ENCODE peak calls at places on chromosomes 1 and 21, in nine cellular contexts. O, A, C, U, J, F, S, I and W are unnamed samples.

GRCh38 chr1:226511296-226511695 is 37.3 kb upstream of the STUM start:
- DNase-seq in O (no peak), A (no peak), C (no peak), U (no peak), J (no peak), F (no peak), S (no peak), I (no peak), W (no peak)

GRCh38 chr1:30685796-30686165 is 37.6 kb downstream of the MATN1 start:
- DNase-seq in O (no peak), A (no peak), C (no peak), U (no peak), J (no peak), F (no peak), S (no peak), I (no peak), W (no peak)

GRCh38 chr1:91846007-91846620 is 39.8 kb downstream of the TGFBR3 start:
- DNase-seq in O (no peak), A (peak), C (no peak), U (no peak), J (no peak), F (no peak), S (peak), I (no peak), W (no peak)

GRCh38 chr1:22411589-22411988 is 40.1 kb upstream of the ZBTB40 start:
- DNase-seq in O (no peak), A (no peak), C (no peak), U (no peak), J (no peak), F (no peak), S (no peak), I (no peak), W (no peak)

GRCh38 chr1:66576645-66577044 is 42.7 kb downstream of the SGIP1 start:
- DNase-seq in O (no peak), A (peak), C (no peak), U (no peak), J (no peak), F (no peak), S (peak), I (peak), W (no peak)

GRCh38 chr21:20971296-20971921 is 26.8 kb upstream of the NCAM2 start:
- DNase-seq in O (no peak), A (peak), C (no peak), U (peak), J (peak), F (peak), S (peak), I (peak), W (no peak)

GRCh38 chr21:37546949-37547614 is 180.5 kb downstream of the DYRK1A start:
- DNase-seq in O (no peak), A (no peak), C (no peak), U (no peak), J (peak), F (no peak), S (no peak), I (no peak), W (no peak)

GRCh38 chr1:52423771-52424170 is 19.4 kb downstream of the PRPF38A start:
- DNase-seq in O (peak), A (no peak), C (peak), U (no peak), J (peak), F (no peak), S (no peak), I (no peak), W (no peak)